ENCODE peak calls at places on chromosomes 11 and 22, in ten cellular contexts. I, A, B, Y, O, T, D, F, H and G are unnamed samples. For H3K9me3 and H3K4me1, the result is how much of the 10 kb centered on the place peaks cover.

GRCh38 chr11:128182844-128183243 is 404.5 kb downstream of the ETS1 start:
- DNase-seq in O (peak), H (no peak), B (no peak), T (no peak), Y (no peak), D (no peak), A (no peak), I (no peak), F (no peak), G (no peak)

GRCh38 chr11:44632466-44633123 is 67.1 kb downstream of the CD82 start:
- DNase-seq in B (peak), I (no peak), O (no peak), H (peak), D (peak), Y (no peak), T (peak), F (peak), A (peak), G (no peak)

GRCh38 chr11:64007160-64007628 is 21.0 kb downstream of the OTUB1 start:
- DNase-seq in B (peak), D (no peak), A (no peak), F (no peak), O (no peak), T (peak), I (peak), Y (no peak), H (peak), G (no peak)

GRCh38 chr11:10645212-10645795 is 48.3 kb downstream of the IRAG1 start:
- DNase-seq in B (no peak), I (no peak), Y (no peak), F (no peak), T (no peak), O (no peak), D (no peak), A (no peak), H (no peak), G (no peak)

GRCh38 chr11:73761403-73761945 is 600 bp upstream of the RAB6A start:
- DNase-seq in H (no peak), T (no peak), B (no peak), A (no peak), D (no peak), I (no peak), F (no peak), Y (no peak), O (no peak), G (peak)

GRCh38 chr11:108938604-108939003 is 273.7 kb downstream of the DDX10 start:
- DNase-seq in B (no peak), A (no peak), I (no peak), F (no peak), T (no peak), Y (no peak), O (no peak), D (no peak), H (no peak), G (no peak)

GRCh38 chr11:72263363-72263762 is 19.4 kb upstream of the PHOX2A start:
- DNase-seq in O (peak), D (no peak), Y (no peak), T (no peak), H (peak), A (no peak), B (no peak), I (no peak), F (no peak), G (no peak)

GRCh38 chr11:69928124-69928523 is 108.9 kb upstream of the FGF3 start:
- DNase-seq in B (no peak), I (no peak), O (no peak), Y (no peak), H (no peak), A (no peak), D (no peak), F (peak), T (no peak), G (no peak)

GRCh38 chr11:117686711-117687110 is 110.3 kb downstream of the DSCAML1 start:
- DNase-seq in O (no peak), A (no peak), B (no peak), F (no peak), I (no peak), Y (no peak), T (no peak), D (no peak), H (peak), G (no peak)

GRCh38 chr11:70522613-70523311 is 124.4 kb downstream of the CTTN start:
- DNase-seq in D (no peak), B (no peak), H (no peak), A (no peak), F (peak), O (no peak), Y (no peak), I (no peak), T (no peak), G (no peak)

GRCh38 chr11:639324-639977 is 2.4 kb downstream of the DRD4 start:
- DNase-seq in H (no peak), D (no peak), F (no peak), B (no peak), Y (no peak), I (no peak), T (no peak), O (no peak), A (no peak), G (no peak)

GRCh38 chr11:72202571-72202970 is 10.6 kb downstream of the FOLR1 start:
- DNase-seq in B (no peak), A (no peak), Y (no peak), D (no peak), O (no peak), T (no peak), H (no peak), I (no peak), F (no peak), G (no peak)

GRCh38 chr22:30865656-30866055 is 102.9 kb downstream of the MORC2 start:
- DNase-seq in I (peak), H (no peak), B (no peak), A (no peak), D (no peak), T (no peak), Y (no peak), O (no peak), F (peak), G (no peak)

GRCh38 chr11:69537855-69538640 is 56.6 kb downstream of the LINC01488 start:
- DNase-seq in T (no peak), Y (no peak), D (no peak), F (peak), H (no peak), I (no peak), B (no peak), O (no peak), A (no peak), G (no peak)

GRCh38 chr11:100683107-100683506 is 4.0 kb upstream of the ARHGAP42 start:
- DNase-seq in O (no peak), I (no peak), B (no peak), A (no peak), F (no peak), H (no peak), T (no peak), D (no peak), Y (no peak), G (no peak)

GRCh38 chr11:86196291-86196690 is 48.3 kb upstream of the EED start:
- DNase-seq in I (no peak), T (no peak), O (no peak), F (no peak), Y (no peak), H (no peak), A (no peak), D (no peak), B (no peak), G (no peak)

GRCh38 chr11:44596541-44597276 is 31.2 kb downstream of the CD82 start:
- DNase-seq in H (no peak), Y (no peak), A (no peak), D (no peak), T (no peak), I (no peak), F (no peak), O (peak), B (no peak), G (no peak)

GRCh38 chr11:2294340-2295290 is 7.1 kb downstream of the C11orf21 start:
- DNase-seq in Y (no peak), D (no peak), A (no peak), H (no peak), F (peak), T (no peak), B (peak), I (peak), O (no peak), G (peak)

GRCh38 chr22:28328751-28329150 is 350.9 kb downstream of the TTC28 start:
- DNase-seq in H (no peak), O (peak), Y (no peak), A (no peak), B (no peak), F (no peak), T (no peak), I (no peak), D (no peak), G (no peak)

GRCh38 chr11:79547256-79547655 is 106.4 kb upstream of the TENM4 start:
- DNase-seq in D (no peak), F (no peak), B (no peak), T (no peak), H (no peak), O (peak), I (no peak), A (no peak), Y (no peak), G (no peak)

GRCh38 chr22:28141614-28142013 is 222.6 kb upstream of the PITPNB start:
- DNase-seq in O (peak), I (no peak), F (no peak), H (peak), A (no peak), D (no peak), B (no peak), T (no peak), Y (no peak), G (no peak)

GRCh38 chr11:10865837-10866270 is 8.0 kb upstream of the ZBED5 start:
- DNase-seq in D (no peak), H (no peak), T (no peak), A (no peak), I (no peak), F (no peak), Y (no peak), O (no peak), B (no peak), G (no peak)

GRCh38 chr11:9203715-9204311 is 61.3 kb downstream of the DENND5A start:
- DNase-seq in I (no peak), F (no peak), T (peak), H (no peak), D (no peak), Y (no peak), A (no peak), B (no peak), O (no peak), G (no peak)
- TF ChIP-seq CTCF in I (no peak), F (no peak), T (peak), H (peak), D (no peak), Y (peak), A (no peak), B (peak), O (no peak), G (no peak)

GRCh38 chr11:50072226-50073112 is 39.8 kb downstream of the OR4C45 start:
- DNase-seq in A (no peak), O (no peak), F (no peak), H (no peak), B (no peak), Y (no peak), T (no peak), I (no peak), D (no peak), G (no peak)
- H3K9me3 ChIP-seq in A (under half), O (under half), F (under half), H (under half), B (under half), Y (under half), T (under half), I (under half), D (under half), G (under half)

GRCh38 chr22:24440270-24440717 is 12.9 kb downstream of the ADORA2A start:
- DNase-seq in Y (no peak), T (no peak), O (no peak), F (no peak), A (no peak), H (no peak), B (no peak), D (no peak), I (no peak), G (no peak)
- H3K4me1 ChIP-seq in Y (half or more), T (under half), O (under half), F (under half), A (under half), H (under half), B (under half), D (under half), I (under half), G (under half)

GRCh38 chr11:92225563-92226308 is 1.1 kb downstream of the FAT3 start:
- DNase-seq in Y (no peak), O (peak), F (peak), H (no peak), T (peak), D (no peak), I (peak), B (no peak), A (no peak), G (no peak)
- TF ChIP-seq CTCF in Y (no peak), O (peak), F (peak), H (no peak), T (no peak), D (no peak), I (no peak), B (no peak), A (no peak), G (no peak)

GRCh38 chr22:48884786-48885185 is 942.9 kb downstream of the BRD1 start:
- DNase-seq in O (no peak), A (no peak), T (no peak), D (no peak), B (no peak), I (peak), H (no peak), Y (peak), F (peak), G (no peak)
- H3K9me3 ChIP-seq in O (under half), A (under half), T (under half), D (under half), B (under half), I (under half), H (under half), Y (under half), F (under half), G (under half)

GRCh38 chr11:62044639-62045121 is 77.2 kb upstream of the FTH1 start:
- DNase-seq in T (no peak), Y (no peak), F (no peak), O (no peak), H (peak), B (no peak), I (no peak), A (peak), D (no peak), G (no peak)
- H3K4me1 ChIP-seq in T (under half), Y (under half), F (under half), O (under half), H (half or more), B (under half), I (under half), A (half or more), D (under half), G (under half)

GRCh38 chr22:22892096-22893052 is 4.8 kb downstream of the IGLL5 start:
- DNase-seq in A (no peak), H (no peak), F (no peak), T (no peak), D (no peak), O (no peak), Y (no peak), I (no peak), B (no peak), G (no peak)

GRCh38 chr22:22893077-22893805 is 5.6 kb downstream of the IGLL5 start:
- DNase-seq in F (peak), O (no peak), A (no peak), T (no peak), Y (no peak), B (no peak), D (no peak), H (no peak), I (no peak), G (no peak)

GRCh38 chr22:22890085-22890484 is 2.5 kb downstream of the IGLL5 start:
- DNase-seq in D (no peak), T (no peak), I (no peak), Y (no peak), B (no peak), O (no peak), F (no peak), H (no peak), A (no peak), G (no peak)

GRCh38 chr22:22888509-22889353 is 1.1 kb downstream of the IGLL5 start:
- DNase-seq in O (no peak), Y (no peak), H (no peak), T (no peak), A (no peak), I (no peak), D (no peak), F (no peak), B (no peak), G (no peak)

DNA sequence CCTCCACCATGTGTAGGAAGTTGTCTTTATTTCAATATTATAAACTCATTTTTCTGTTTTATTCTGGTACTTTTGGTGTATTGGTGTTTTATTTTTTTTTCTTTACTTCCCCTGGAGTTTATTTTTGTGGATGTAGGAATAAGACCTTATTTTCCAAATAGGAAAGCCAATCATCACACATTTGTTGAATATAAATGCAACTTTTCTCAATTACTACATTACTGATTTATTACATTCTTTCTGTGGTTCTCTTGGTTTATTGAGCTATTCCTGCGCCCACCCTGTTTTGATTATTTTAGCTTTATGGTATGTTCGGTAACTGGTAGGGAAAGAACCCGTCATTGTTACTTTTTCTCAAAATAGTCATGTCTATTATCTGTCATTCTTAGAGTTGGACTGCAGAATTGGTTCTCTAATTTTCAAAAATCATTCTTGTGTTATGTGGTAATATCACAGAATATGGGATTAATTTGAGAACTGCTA is 3.6 kb downstream of the IGLL5 start:
- DNase-seq in A (no peak), O (no peak), I (no peak), Y (no peak), F (no peak), H (no peak), T (no peak), D (no peak), B (no peak), G (no peak)
- TF ChIP-seq CTCF in A (no peak), O (no peak), I (no peak), Y (no peak), F (no peak), H (no peak), T (no peak), D (no peak), B (no peak), G (no peak)

DNA sequence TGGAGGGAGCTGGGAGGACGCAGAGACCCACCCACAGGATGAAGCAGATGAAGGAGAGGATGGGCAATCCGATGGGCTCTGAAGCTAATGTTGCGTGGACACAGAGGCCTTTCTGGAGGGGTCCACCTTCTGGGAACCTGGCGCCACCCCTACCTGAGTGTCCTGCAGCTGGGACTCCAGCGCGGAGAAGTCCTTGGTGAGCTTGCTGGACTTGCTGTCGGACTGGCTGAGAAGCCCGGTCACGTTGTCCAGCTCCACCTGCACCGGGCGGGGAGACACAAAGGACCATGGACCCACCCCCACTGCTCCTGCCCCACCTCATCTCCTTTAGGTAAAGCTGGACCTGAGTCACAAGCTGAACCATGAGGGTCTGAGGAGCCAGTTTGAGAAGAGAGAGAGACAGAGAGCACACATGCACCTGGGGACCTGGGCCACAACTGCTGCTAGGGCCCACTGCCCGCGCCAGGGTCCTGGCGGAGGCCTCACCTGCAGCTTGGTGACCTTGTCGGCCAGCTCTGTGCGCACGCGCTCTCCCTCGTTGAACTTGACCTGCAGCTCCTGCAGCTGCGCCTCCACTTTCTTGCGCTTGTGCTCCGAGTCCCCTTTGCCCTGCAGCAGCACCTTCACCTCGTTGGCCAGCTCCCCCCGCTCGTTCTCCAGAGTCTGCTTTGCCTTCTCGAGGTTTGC is 40.8 kb downstream of the APOL1 start:
- DNase-seq in I (no peak), B (no peak), T (no peak), O (no peak), D (no peak), H (no peak), Y (peak), F (peak), A (no peak), G (peak)
- H3K9me3 ChIP-seq in I (under half), B (under half), T (under half), O (under half), D (under half), H (under half), Y (under half), F (under half), A (under half), G (under half)